ENCODE peak calls at places on chromosomes 1 and 21, in five cellular contexts. One of them, this sample, is unnamed.

GRCh38 chr1:222420621-222421020 is 127.3 kb downstream of the HHIPL2 start:
- DNase-seq in NAMALWA: no peak
- DNase-seq in HuH-7.5: no peak
- DNase-seq in choroid plexus epithelial cell: no peak
- DNase-seq in hippocampal formation: no peak
- DNase-seq in this sample: no peak

GRCh38 chr1:66562561-66562960 is 28.6 kb downstream of the SGIP1 start:
- DNase-seq in hippocampal formation: no peak
- DNase-seq in NAMALWA: no peak
- DNase-seq in choroid plexus epithelial cell: no peak
- DNase-seq in HuH-7.5: no peak
- DNase-seq in this sample: no peak

GRCh38 chr1:98388431-98388830 is 273.1 kb upstream of the SNX7 start:
- DNase-seq in hippocampal formation: no peak
- DNase-seq in HuH-7.5: no peak
- DNase-seq in NAMALWA: peak; percentile 30
- DNase-seq in choroid plexus epithelial cell: peak; percentile 88
- DNase-seq in this sample: no peak

GRCh38 chr1:248924696-248925532 is 18.9 kb downstream of the PGBD2 start:
- DNase-seq in NAMALWA: peak; percentile 83
- DNase-seq in HuH-7.5: no peak
- DNase-seq in hippocampal formation: peak; percentile 25
- DNase-seq in choroid plexus epithelial cell: peak; percentile 60
- DNase-seq in this sample: no peak

GRCh38 chr1:27117733-27118439 is 37.0 kb downstream of the SLC9A1 start:
- DNase-seq in HuH-7.5: no peak
- DNase-seq in hippocampal formation: no peak
- DNase-seq in NAMALWA: no peak
- DNase-seq in choroid plexus epithelial cell: peak; percentile 19
- DNase-seq in this sample: no peak

GRCh38 chr1:204837440-204838084 is 33.1 kb upstream of the NFASC start:
- DNase-seq in HuH-7.5: peak; percentile 49
- DNase-seq in NAMALWA: peak; percentile 36
- DNase-seq in hippocampal formation: peak; percentile 20
- DNase-seq in choroid plexus epithelial cell: peak; percentile 67
- DNase-seq in this sample: no peak

GRCh38 chr1:159987186-159987585 is 33.1 kb upstream of the SLAMF9 start:
- DNase-seq in hippocampal formation: no peak
- DNase-seq in NAMALWA: no peak
- DNase-seq in HuH-7.5: no peak
- DNase-seq in choroid plexus epithelial cell: no peak
- DNase-seq in this sample: no peak

GRCh38 chr1:165907256-165907857 is 79.9 kb downstream of the UCK2 start:
- DNase-seq in NAMALWA: no peak
- DNase-seq in HuH-7.5: no peak
- DNase-seq in choroid plexus epithelial cell: no peak
- DNase-seq in hippocampal formation: no peak
- DNase-seq in this sample: no peak

GRCh38 chr1:12400030-12400693 is 170.3 kb downstream of the VPS13D start:
- DNase-seq in NAMALWA: no peak
- DNase-seq in HuH-7.5: no peak
- DNase-seq in choroid plexus epithelial cell: no peak
- DNase-seq in hippocampal formation: no peak
- DNase-seq in this sample: no peak

GRCh38 chr1:43776043-43776761 is 68.9 kb downstream of the ST3GAL3 start:
- DNase-seq in choroid plexus epithelial cell: peak; percentile 88
- DNase-seq in HuH-7.5: no peak
- DNase-seq in hippocampal formation: no peak
- DNase-seq in NAMALWA: no peak
- DNase-seq in this sample: no peak

GRCh38 chr1:241411056-241411775 is 54.2 kb upstream of the RGS7 start:
- DNase-seq in hippocampal formation: no peak
- DNase-seq in NAMALWA: no peak
- DNase-seq in choroid plexus epithelial cell: no peak
- DNase-seq in HuH-7.5: no peak
- DNase-seq in this sample: no peak

GRCh38 chr1:16175610-16176553 is 20.0 kb upstream of the EPHA2 start:
- DNase-seq in choroid plexus epithelial cell: peak; percentile 92
- DNase-seq in HuH-7.5: no peak
- DNase-seq in NAMALWA: no peak
- DNase-seq in hippocampal formation: peak; percentile 49
- DNase-seq in this sample: peak; percentile 68

GRCh38 chr1:218392717-218393116 is 47.6 kb downstream of the TGFB2 start:
- DNase-seq in choroid plexus epithelial cell: no peak
- DNase-seq in HuH-7.5: no peak
- DNase-seq in NAMALWA: no peak
- DNase-seq in hippocampal formation: no peak
- DNase-seq in this sample: no peak

GRCh38 chr1:226679853-226680516 is 59.1 kb downstream of the ITPKB start:
- DNase-seq in NAMALWA: peak; percentile 92
- DNase-seq in choroid plexus epithelial cell: peak; percentile 84
- DNase-seq in HuH-7.5: no peak
- DNase-seq in hippocampal formation: peak; percentile 79
- DNase-seq in this sample: peak; percentile 80

GRCh38 chr21:42794551-42794950 is 84.8 kb downstream of the WDR4 start:
- DNase-seq in HuH-7.5: no peak
- DNase-seq in choroid plexus epithelial cell: no peak
- DNase-seq in hippocampal formation: no peak
- DNase-seq in NAMALWA: no peak
- DNase-seq in this sample: no peak

GRCh38 chr1:10070206-10070605 is 37.4 kb downstream of the UBE4B start:
- DNase-seq in NAMALWA: no peak
- DNase-seq in hippocampal formation: no peak
- DNase-seq in HuH-7.5: no peak
- DNase-seq in choroid plexus epithelial cell: no peak
- DNase-seq in this sample: no peak

GRCh38 chr1:85607126-85607912 is 26.8 kb downstream of the CCN1 start:
- DNase-seq in hippocampal formation: no peak
- DNase-seq in choroid plexus epithelial cell: peak; percentile 99
- DNase-seq in HuH-7.5: no peak
- DNase-seq in NAMALWA: no peak
- DNase-seq in this sample: no peak

GRCh38 chr1:6727535-6727934 is 25.9 kb upstream of the DNAJC11 start:
- DNase-seq in HuH-7.5: peak; percentile 44
- DNase-seq in hippocampal formation: peak; percentile 8
- DNase-seq in NAMALWA: peak; percentile 91
- DNase-seq in choroid plexus epithelial cell: peak; percentile 76
- DNase-seq in this sample: no peak

GRCh38 chr1:97108200-97108599 is 386.6 kb downstream of the PTBP2 start:
- DNase-seq in HuH-7.5: no peak
- DNase-seq in NAMALWA: no peak
- DNase-seq in choroid plexus epithelial cell: no peak
- DNase-seq in hippocampal formation: no peak
- DNase-seq in this sample: no peak

GRCh38 chr21:32056791-32057190 is 184.0 kb downstream of the HUNK start:
- DNase-seq in NAMALWA: no peak
- DNase-seq in HuH-7.5: no peak
- DNase-seq in choroid plexus epithelial cell: no peak
- DNase-seq in hippocampal formation: no peak
- DNase-seq in this sample: no peak

GRCh38 chr1:2637472-2637871 is 4.7 kb upstream of the MMEL1 start:
- DNase-seq in choroid plexus epithelial cell: no peak
- DNase-seq in NAMALWA: no peak
- DNase-seq in HuH-7.5: no peak
- DNase-seq in hippocampal formation: no peak
- DNase-seq in this sample: no peak

GRCh38 chr1:114369930-114370329 is 141.1 kb downstream of the TRIM33 start:
- DNase-seq in hippocampal formation: no peak
- DNase-seq in NAMALWA: no peak
- DNase-seq in HuH-7.5: no peak
- DNase-seq in choroid plexus epithelial cell: peak; percentile 13
- DNase-seq in this sample: no peak

GRCh38 chr1:43671626-43672330 is 21.8 kb downstream of the KDM4A start:
- DNase-seq in hippocampal formation: no peak
- DNase-seq in HuH-7.5: no peak
- DNase-seq in NAMALWA: no peak
- DNase-seq in choroid plexus epithelial cell: peak; percentile 72
- DNase-seq in this sample: no peak

GRCh38 chr1:176203735-176204134 is 3.4 kb downstream of the COP1 start:
- DNase-seq in choroid plexus epithelial cell: no peak
- DNase-seq in hippocampal formation: no peak
- DNase-seq in NAMALWA: no peak
- DNase-seq in HuH-7.5: no peak
- DNase-seq in this sample: no peak

GRCh38 chr1:43822040-43822439 is 111.6 kb upstream of the ARTN start:
- DNase-seq in hippocampal formation: no peak
- DNase-seq in choroid plexus epithelial cell: peak; percentile 75
- DNase-seq in HuH-7.5: no peak
- DNase-seq in NAMALWA: no peak
- DNase-seq in this sample: no peak

GRCh38 chr1:17090844-17091243 is 28.4 kb downstream of the PADI2 start:
- DNase-seq in HuH-7.5: no peak
- DNase-seq in choroid plexus epithelial cell: no peak
- DNase-seq in hippocampal formation: no peak
- DNase-seq in NAMALWA: no peak
- DNase-seq in this sample: no peak

GRCh38 chr1:179550753-179551682 is 24.7 kb downstream of the NPHS2 start:
- DNase-seq in NAMALWA: no peak
- DNase-seq in choroid plexus epithelial cell: peak; percentile 33
- DNase-seq in hippocampal formation: no peak
- DNase-seq in HuH-7.5: no peak
- DNase-seq in this sample: no peak

GRCh38 chr1:156748670-156749428 is 2.6 kb downstream of the HDGF start:
- DNase-seq in HuH-7.5: peak; percentile 51
- DNase-seq in hippocampal formation: peak; percentile 23
- DNase-seq in choroid plexus epithelial cell: peak; percentile 41
- DNase-seq in NAMALWA: no peak
- DNase-seq in this sample: no peak